ENCODE peak calls at places on chromosomes 16 and 17, in four cellular contexts. B is adrenal gland; H is CD8-positive, alpha-beta memory T cell; G is pancreas. A is an unnamed sample.
A peak's percentile ranks its signal among the peaks of the same experiment; 100 is the strongest.

GRCh38 chr17:66966529-66967418 is 2.3 kb downstream of the CACNG4 start:
- DNase-seq in H (no peak), B (no peak), G (no peak), A (no peak)

GRCh38 chr17:54903375-54903774 is 2.7 kb downstream of the TOM1L1 start:
- DNase-seq in H (no peak), B (peak; percentile 40), G (peak; percentile 88), A (peak; percentile 46)

GRCh38 chr16:50627419-50627818 is 53.7 kb downstream of the SNX20 start:
- DNase-seq in H (peak; percentile 9), B (no peak), G (no peak), A (no peak)

GRCh38 chr17:75241502-75241901 is 19.9 kb downstream of the GGA3 start:
- DNase-seq in B (no peak), G (no peak), H (no peak), A (no peak)

GRCh38 chr17:61904094-61904710 is 23.6 kb downstream of the INTS2 start:
- DNase-seq in G (no peak), H (peak; percentile 32), B (no peak), A (no peak)

GRCh38 chr16:88650749-88651275 is at the start of gene CYBA:
- DNase-seq in H (peak; percentile 87), B (peak; percentile 57), G (peak; percentile 86), A (peak; percentile 76)

GRCh38 chr17:82402865-82403264 is 15.3 kb upstream of the HEXD start:
- DNase-seq in G (no peak), B (no peak), H (no peak), A (no peak)

GRCh38 chr17:78133971-78134898 is 3.7 kb downstream of the TMC8 start:
- DNase-seq in B (no peak), G (peak; percentile 79), H (peak; percentile 84), A (peak; percentile 59)

GRCh38 chr17:45077643-45078042 is 16.5 kb downstream of the NMT1 start:
- DNase-seq in H (no peak), G (no peak), B (no peak), A (no peak)

GRCh38 chr16:22347100-22347820 is 27.2 kb downstream of the CDR2 start:
- DNase-seq in B (no peak), H (no peak), G (no peak), A (no peak)

GRCh38 chr16:49496656-49497055 is 123.1 kb downstream of the C16orf78 start:
- DNase-seq in B (no peak), H (no peak), G (no peak), A (no peak)

GRCh38 chr17:6498798-6499540 is 54.7 kb downstream of the PIMREG start:
- DNase-seq in B (no peak), G (peak; percentile 21), H (no peak), A (no peak)

GRCh38 chr16:76535-77272 is 1.3 kb upstream of the MPG start:
- DNase-seq in G (peak; percentile 80), H (no peak), B (no peak), A (peak; percentile 70)

GRCh38 chr17:49602783-49603182 is 27.1 kb downstream of the NXPH3 start:
- DNase-seq in G (no peak), H (no peak), B (no peak), A (no peak)

GRCh38 chr17:56903560-56903959 is 10.3 kb downstream of the TRIM25 start:
- DNase-seq in G (no peak), B (no peak), H (no peak), A (no peak)

GRCh38 chr16:66923247-66923851 is 2.0 kb downstream of the RRAD start:
- DNase-seq in H (no peak), B (peak; percentile 67), G (peak; percentile 63), A (no peak)

GRCh38 chr16:22375963-22376640 is 1.7 kb upstream of the CDR2 start:
- DNase-seq in G (no peak), H (no peak), B (no peak), A (no peak)

GRCh38 chr16:9123871-9124270 is 32.4 kb downstream of the HAPSTR1 start:
- DNase-seq in G (peak; percentile 76), H (no peak), B (no peak), A (peak; percentile 72)

GRCh38 chr17:38751144-38751802 is 1.3 kb upstream of the PSMB3 start:
- DNase-seq in H (no peak), B (no peak), G (no peak), A (no peak)

GRCh38 chr16:1326380-1326779 is 7.1 kb upstream of the BAIAP3 start:
- DNase-seq in G (no peak), B (no peak), H (no peak), A (no peak)

GRCh38 chr17:17070931-17071330 is 28.7 kb downstream of the MPRIP start:
- DNase-seq in B (no peak), H (no peak), G (peak; percentile 20), A (no peak)
- H3K27ac ChIP-seq in B (no peak overlapping the region), H (no peak overlapping the region), G (no peak overlapping the region), A (no peak overlapping the region)

GRCh38 chr17:4163951-4164350 is 21.0 kb downstream of the CYB5D2 start:
- DNase-seq in B (no peak), H (no peak), G (no peak), A (no peak)

GRCh38 chr17:4161560-4162221 is 18.7 kb downstream of the CYB5D2 start:
- DNase-seq in G (no peak), H (no peak), B (no peak), A (no peak)

GRCh38 chr17:4161179-4161559 is 18.2 kb downstream of the CYB5D2 start:
- DNase-seq in H (no peak), B (peak; percentile 51), G (no peak), A (peak; percentile 40)

GRCh38 chr17:4162366-4162765 is 19.4 kb downstream of the CYB5D2 start:
- DNase-seq in H (no peak), G (no peak), B (no peak), A (no peak)

DNA sequence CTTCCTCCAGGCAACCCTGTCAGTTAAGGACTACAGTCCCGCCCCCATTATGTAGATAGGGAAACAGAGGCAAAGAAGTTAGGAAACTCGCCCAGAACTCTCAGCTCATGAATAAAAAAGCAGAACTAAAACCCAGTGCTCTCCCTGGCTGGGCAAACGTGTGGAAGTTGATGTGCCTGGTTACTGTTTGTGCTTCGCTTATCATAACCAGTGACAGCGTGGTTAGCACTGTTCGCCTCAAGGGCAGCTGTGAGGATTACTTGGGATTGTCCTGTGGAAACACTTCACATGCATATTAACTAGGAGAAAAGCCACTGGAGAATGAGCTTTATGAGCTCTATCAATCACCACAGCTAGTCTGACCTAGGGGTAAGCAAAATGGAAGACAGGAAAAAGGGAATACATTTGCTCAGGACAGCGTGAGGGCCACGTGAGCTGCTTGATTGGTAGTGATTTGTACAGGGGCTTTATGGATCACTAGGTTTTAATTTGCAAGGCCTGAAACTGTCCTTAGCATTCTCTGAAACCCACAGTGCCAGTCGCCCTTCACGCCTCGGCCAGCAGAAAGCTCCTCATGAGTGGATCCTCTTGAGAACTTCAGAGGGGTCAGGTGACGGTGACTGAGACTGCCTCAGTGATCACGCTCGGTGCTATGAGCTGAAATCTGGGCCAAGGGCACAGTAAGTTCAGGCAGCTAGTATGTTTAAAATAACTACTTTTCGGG is 19.9 kb downstream of the CYB5D2 start:
- DNase-seq in B (no peak), H (no peak), G (no peak), A (no peak)
- H3K27ac ChIP-seq in B (peak overlapping the region; percentile 82), H (no peak overlapping the region), G (no peak overlapping the region), A (peak overlapping the region; percentile 9)

DNA sequence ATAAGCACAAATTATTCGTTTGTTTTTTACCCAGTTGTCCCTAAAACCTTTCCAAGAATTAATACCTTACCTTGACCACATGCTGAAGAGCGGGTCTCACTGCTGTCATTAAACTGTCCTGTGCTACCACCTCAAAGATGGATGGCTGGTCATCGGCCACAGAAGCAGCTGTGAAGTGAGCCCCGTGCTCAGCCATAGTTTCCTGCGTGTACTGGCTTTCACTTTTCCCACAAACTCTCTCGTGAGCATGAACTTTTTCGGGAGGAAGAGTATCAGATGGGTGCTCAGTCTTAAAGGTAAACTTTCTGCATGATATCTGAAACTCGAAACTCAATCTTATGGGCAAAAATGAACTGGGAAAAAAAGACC is 561 bp downstream of the PEX12 start:
- DNase-seq in B (no peak), G (no peak), H (no peak), A (no peak)
- H3K27ac ChIP-seq in B (peak overlapping the region; percentile 91), G (peak overlapping the region; percentile 78), H (peak overlapping the region; percentile 90), A (peak overlapping the region; percentile 97)

DNA sequence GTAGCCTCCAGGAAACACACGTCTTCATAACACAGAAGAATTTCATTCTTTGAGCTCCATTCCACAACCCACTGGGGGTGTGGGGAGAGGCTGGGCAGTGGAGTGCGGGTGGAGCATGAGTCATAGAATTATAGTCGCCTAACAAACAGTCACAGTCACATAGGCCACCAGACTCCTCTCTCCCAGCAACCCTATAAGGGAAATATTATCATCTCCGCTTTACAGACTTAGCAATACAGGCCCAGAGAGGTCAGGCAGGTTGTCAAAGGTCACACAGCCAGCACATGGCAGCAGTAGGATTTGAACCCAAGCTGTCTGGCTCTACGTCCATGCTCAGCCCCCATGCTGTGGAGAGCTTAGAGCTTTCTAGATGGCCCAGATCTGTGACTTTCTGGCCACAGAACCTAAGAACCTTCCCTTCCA is 10.6 kb upstream of the LITAF start:
- DNase-seq in G (no peak), B (no peak), H (no peak), A (no peak)
- H3K27ac ChIP-seq in G (no peak overlapping the region), B (peak overlapping the region; percentile 49), H (no peak overlapping the region), A (no peak overlapping the region)

DNA sequence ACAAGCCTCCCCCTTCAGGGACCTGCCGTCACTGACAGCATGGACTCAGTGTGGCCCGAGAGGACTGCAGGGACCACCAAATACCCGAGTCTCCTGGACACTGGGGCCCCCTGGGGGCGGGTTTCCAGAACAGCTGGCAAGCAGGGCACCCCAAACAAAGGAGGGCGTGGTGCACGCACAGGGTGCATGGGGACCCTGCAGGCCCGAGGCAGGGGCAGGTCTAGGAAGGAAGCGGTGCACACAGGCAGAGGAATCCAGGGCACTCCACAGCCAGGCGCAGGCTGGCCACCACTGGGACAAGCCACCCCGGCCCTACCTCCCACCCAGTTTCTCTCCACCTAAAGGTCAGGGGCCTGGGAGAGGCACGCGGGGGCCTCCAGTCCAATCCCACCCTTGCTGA is 28.7 kb upstream of the ENPP7 start:
- DNase-seq in H (no peak), B (no peak), G (no peak), A (no peak)
- H3K27ac ChIP-seq in H (no peak overlapping the region), B (no peak overlapping the region), G (no peak overlapping the region), A (no peak overlapping the region)

GRCh38 chr17:64243340-64243739 is 19.7 kb downstream of the TEX2 start:
- DNase-seq in H (no peak), G (no peak), B (no peak), A (no peak)

GRCh38 chr17:64236827-64237403 is 26.1 kb downstream of the TEX2 start:
- DNase-seq in B (no peak), G (no peak), H (no peak), A (no peak)

GRCh38 chr17:64240741-64241347 is 22.2 kb downstream of the TEX2 start:
- DNase-seq in H (no peak), G (no peak), B (peak; percentile 65), A (peak; percentile 43)

GRCh38 chr17:64242633-64243032 is 20.4 kb downstream of the TEX2 start:
- DNase-seq in B (no peak), H (no peak), G (no peak), A (no peak)

DNA sequence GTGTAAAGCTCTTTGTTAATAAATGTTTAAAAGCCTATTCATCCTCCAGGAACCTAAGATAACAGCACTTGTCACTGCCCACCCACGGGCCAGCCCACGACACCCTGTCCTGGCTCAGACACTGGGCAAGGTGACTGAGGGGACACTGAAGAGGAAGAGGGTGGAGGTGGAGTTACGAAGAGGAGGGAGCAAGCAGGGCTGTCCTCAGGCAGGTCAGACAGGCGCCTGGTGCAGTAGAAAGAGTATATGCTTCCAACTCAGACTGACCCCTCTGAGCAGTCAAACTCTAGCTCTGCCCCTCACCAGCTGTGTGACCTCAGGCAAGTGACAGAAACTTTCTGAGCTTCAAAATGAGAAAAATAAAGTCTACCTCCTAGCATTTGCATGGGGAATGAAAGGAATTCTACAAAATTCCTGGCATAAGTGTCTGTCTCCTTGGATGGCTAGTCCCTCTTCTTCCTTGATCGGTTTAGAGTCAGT is 22.8 kb downstream of the TEX2 start:
- DNase-seq in B (no peak), H (no peak), G (no peak), A (no peak)
- H3K27ac ChIP-seq in B (peak overlapping the region; percentile 91), H (no peak overlapping the region), G (no peak overlapping the region), A (peak overlapping the region; percentile 65)

A was measured in lung.